ENCODE peak calls at places on chromosomes 3 and 15, in eight cellular contexts. J is MCF 10A; P is upper lobe of left lung; L is C1 segment of cervical spinal cord; I is activated T-cell treated with anti-CD3 and anti-CD28 coated beads, Interleukin-2, amount 50 U/mL, for 72 hours; M is SW480; N is putamen; F is germinal center. U is an unnamed sample.

GRCh38 chr15:69298354-69298696 is 387 bp upstream of the PAQR5 start:
- DNase-seq in J (no peak), P (peak; percentile 61), L (no peak), I (no peak), M (no peak), N (no peak), F (no peak), U (no peak)

GRCh38 chr3:175199961-175200360 is 340.8 kb downstream of the NAALADL2 start:
- DNase-seq in J (no peak), P (no peak), L (no peak), I (no peak), M (no peak), N (no peak), F (no peak), U (no peak)

GRCh38 chr3:110491413-110491812 is 580.2 kb upstream of the NECTIN3 start:
- DNase-seq in J (no peak), P (no peak), L (no peak), I (no peak), M (no peak), N (no peak), F (no peak), U (no peak)

GRCh38 chr3:172332256-172333041 is 115.8 kb downstream of the GHSR start:
- DNase-seq in J (peak; percentile 77), P (no peak), L (peak; percentile 49), I (peak; percentile 61), M (peak; percentile 54), N (peak; percentile 44), F (peak; percentile 38), U (peak; percentile 28)

GRCh38 chr3:197746801-197747237 is 2.9 kb upstream of the FYTTD1 start:
- DNase-seq in J (no peak), P (no peak), L (no peak), I (no peak), M (no peak), N (no peak), F (no peak), U (no peak)

GRCh38 chr15:56984681-56985515 is 66.5 kb downstream of the TCF12 start:
- DNase-seq in J (peak; percentile 34), P (no peak), L (no peak), I (no peak), M (no peak), N (peak; percentile 21), F (no peak), U (no peak)

GRCh38 chr15:40941078-40941527 is 12.0 kb downstream of the DLL4 start:
- DNase-seq in J (no peak), P (no peak), L (no peak), I (no peak), M (no peak), N (no peak), F (no peak), U (no peak)

GRCh38 chr3:65473746-65474145 is 565.0 kb downstream of the MAGI1 start:
- DNase-seq in J (peak; percentile 11), P (no peak), L (no peak), I (no peak), M (no peak), N (no peak), F (no peak), U (no peak)

GRCh38 chr15:62952969-62953368 is 89.6 kb upstream of the TPM1 start:
- DNase-seq in J (no peak), P (peak; percentile 77), L (no peak), I (no peak), M (no peak), N (no peak), F (no peak), U (no peak)

GRCh38 chr15:31147943-31148621 is 46.6 kb upstream of the TRPM1 start:
- DNase-seq in J (no peak), P (no peak), L (no peak), I (no peak), M (no peak), N (no peak), F (no peak), U (no peak)